ENCODE peak calls at places on chromosomes 1 and 21, in seven cellular contexts. K is NCI-H1694; C is C1 segment of cervical spinal cord; E is T-helper 2 cell; Y is naive thymus-derived CD4-positive, alpha-beta T cell; D is Peyer's patch; X is NCI-H526. G is an unnamed sample.

GRCh38 chr1:225596152-225596551 is 56.8 kb downstream of the ENAH start:
- DNase-seq in X (no peak), K (no peak), D (no peak), Y (no peak), E (no peak), C (no peak), G (no peak)

GRCh38 chr1:185444651-185445050 is 127.6 kb upstream of the IVNS1ABP start:
- DNase-seq in E (no peak), X (no peak), D (no peak), C (no peak), K (no peak), Y (no peak), G (no peak)

GRCh38 chr1:219120625-219121544 is 52.8 kb upstream of the LYPLAL1 start:
- DNase-seq in D (no peak), Y (no peak), C (no peak), E (no peak), X (no peak), K (no peak), G (no peak)

GRCh38 chr1:217149791-217150190 is 426.6 kb upstream of the ESRRG start:
- DNase-seq in Y (no peak), C (no peak), D (no peak), X (peak), K (no peak), E (no peak), G (no peak)

GRCh38 chr1:209717818-209718217 is 13.2 kb downstream of the HSD11B1 start:
- DNase-seq in X (no peak), K (no peak), D (no peak), E (no peak), Y (no peak), C (no peak), G (no peak)

GRCh38 chr1:115302390-115302961 is 35.6 kb downstream of the NGF start:
- DNase-seq in K (no peak), C (no peak), X (no peak), D (no peak), E (no peak), Y (no peak), G (no peak)

GRCh38 chr1:190119683-190120082 is 358.0 kb downstream of the BRINP3 start:
- DNase-seq in Y (no peak), D (no peak), K (no peak), X (peak), C (no peak), E (no peak), G (no peak)

GRCh38 chr1:168095476-168095875 is 41.3 kb downstream of the GPR161 start:
- DNase-seq in C (no peak), K (no peak), E (no peak), Y (no peak), D (no peak), X (no peak), G (no peak)

GRCh38 chr1:30844631-30845030 is 63.9 kb downstream of the SDC3 start:
- DNase-seq in X (no peak), D (no peak), C (no peak), Y (no peak), E (no peak), K (no peak), G (no peak)

GRCh38 chr1:12404918-12405317 is 175.1 kb downstream of the VPS13D start:
- DNase-seq in Y (no peak), X (no peak), D (no peak), C (no peak), K (no peak), E (no peak), G (no peak)

GRCh38 chr1:155175927-155176371 is 2.3 kb downstream of the TRIM46 start:
- DNase-seq in X (peak), C (no peak), D (peak), E (no peak), K (peak), Y (no peak), G (no peak)

GRCh38 chr1:202143768-202144509 is 598 bp downstream of the ARL8A start:
- DNase-seq in D (no peak), X (peak), Y (no peak), E (no peak), K (peak), C (no peak), G (peak)

GRCh38 chr21:20971296-20971921 is 26.8 kb upstream of the NCAM2 start:
- DNase-seq in C (no peak), E (no peak), Y (peak), D (no peak), X (peak), K (peak), G (peak)

GRCh38 chr1:6386371-6386949 is 7.1 kb downstream of the ACOT7 start:
- DNase-seq in E (no peak), C (no peak), Y (no peak), D (no peak), K (no peak), X (no peak), G (no peak)

GRCh38 chr1:24392604-24392946 is 21.0 kb downstream of the STPG1 start:
- DNase-seq in D (no peak), Y (no peak), X (no peak), K (no peak), E (no peak), C (no peak), G (no peak)

GRCh38 chr1:116496380-116496779 is 74.4 kb downstream of the CD58 start:
- DNase-seq in K (no peak), X (no peak), C (no peak), D (no peak), E (no peak), Y (no peak), G (peak)

GRCh38 chr21:35038772-35039145 is 10.3 kb downstream of the RUNX1 start:
- DNase-seq in E (no peak), C (no peak), D (no peak), X (no peak), K (no peak), Y (no peak), G (no peak)

GRCh38 chr1:245260116-245260882 is 105.5 kb downstream of the KIF26B start:
- DNase-seq in K (no peak), Y (no peak), D (no peak), C (no peak), X (no peak), E (no peak), G (no peak)

GRCh38 chr1:197735461-197735860 is 39.8 kb downstream of the DENND1B start:
- DNase-seq in E (no peak), D (no peak), K (no peak), X (no peak), C (no peak), Y (no peak), G (no peak)

GRCh38 chr1:115266729-115267421 is 71.2 kb downstream of the NGF start:
- DNase-seq in X (no peak), Y (no peak), E (no peak), K (no peak), D (no peak), C (no peak), G (no peak)

GRCh38 chr1:205593532-205593931 is 38.3 kb downstream of the ELK4 start:
- DNase-seq in E (no peak), K (no peak), C (no peak), X (no peak), Y (peak), D (no peak), G (no peak)

GRCh38 chr1:150162862-150163706 is 13.4 kb downstream of the PLEKHO1 start:
- DNase-seq in Y (no peak), D (peak), E (no peak), X (peak), K (no peak), C (peak), G (peak)

GRCh38 chr1:225766967-225767413 is 10.6 kb upstream of the SRP9 start:
- DNase-seq in K (peak), C (no peak), X (peak), D (no peak), E (no peak), Y (no peak), G (no peak)

GRCh38 chr21:29017639-29018237 is 1.4 kb downstream of the RWDD2B start:
- DNase-seq in Y (no peak), D (no peak), E (no peak), K (no peak), C (no peak), X (no peak), G (no peak)